ENCODE peak calls at places on chromosomes 16 and 17, in six cellular contexts. W is neuronal stem cell, R is mesenchymal stem cell, O is H1, M is mesendoderm, K is H9. Y is an unnamed sample.

GRCh38 chr16:27235055-27235937 is 32.0 kb downstream of the KDM8 start:
- DNase-seq in K (peak; percentile 52), R (peak; percentile 96), W (no peak), O (no peak), M (peak; percentile 68), Y (peak; percentile 85)

GRCh38 chr17:77178586-77178985 is 37.8 kb downstream of the SEC14L1 start:
- DNase-seq in K (no peak), M (no peak), R (no peak), O (no peak), W (no peak), Y (no peak)

GRCh38 chr17:62652251-62653001 is 25.0 kb downstream of the MRC2 start:
- DNase-seq in M (peak; percentile 88), K (no peak), W (peak; percentile 35), O (no peak), R (peak; percentile 89), Y (peak; percentile 75)

GRCh38 chr17:77535435-77535834 is 394.7 kb downstream of the SEC14L1 start:
- DNase-seq in W (no peak), K (peak; percentile 25), M (no peak), O (no peak), R (no peak), Y (no peak)

GRCh38 chr16:58269526-58269925 is 25.3 kb downstream of the PRSS54 start:
- DNase-seq in O (no peak), R (peak; percentile 6), K (no peak), M (no peak), W (no peak), Y (peak; percentile 40)

GRCh38 chr17:10149573-10150399 is 48.6 kb downstream of the GAS7 start:
- DNase-seq in W (no peak), O (no peak), M (peak; percentile 70), R (peak; percentile 93), K (no peak), Y (peak; percentile 86)

GRCh38 chr16:89106533-89107208 is 13.0 kb downstream of the ACSF3 start:
- DNase-seq in W (no peak), M (no peak), O (no peak), K (no peak), R (no peak), Y (no peak)

GRCh38 chr17:869567-870530 is 87.7 kb downstream of the MRM3 start:
- DNase-seq in W (no peak), O (no peak), K (no peak), M (peak; percentile 77), R (peak; percentile 85), Y (peak; percentile 76)

GRCh38 chr17:5069724-5070123 is 8.5 kb upstream of the ZFP3 start:
- DNase-seq in O (no peak), M (no peak), W (no peak), R (no peak), K (no peak), Y (peak; percentile 16)

GRCh38 chr17:75998327-75998795 is 2.3 kb upstream of the CDK3 start:
- DNase-seq in R (no peak), W (no peak), M (peak; percentile 40), O (no peak), K (no peak), Y (no peak)

GRCh38 chr17:44110823-44111633 is 12.4 kb downstream of the HDAC5 start:
- DNase-seq in O (peak; percentile 69), K (peak; percentile 96), R (peak; percentile 93), W (no peak), M (peak; percentile 94), Y (peak; percentile 86)
- H4K8ac ChIP-seq in O (peak overlapping the region; percentile 59), K (no peak overlapping the region), R (peak overlapping the region; percentile 71), W (peak overlapping the region; percentile 84), M (no peak overlapping the region), Y (no peak overlapping the region)

GRCh38 chr17:40417258-40417608 is 463 bp downstream of the TOP2A start:
- DNase-seq in W (no peak), O (no peak), M (peak; percentile 70), K (peak; percentile 51), R (no peak), Y (peak; percentile 5)

GRCh38 chr17:40419559-40420331 is 2.0 kb upstream of the TOP2A start:
- DNase-seq in M (no peak), K (no peak), R (no peak), W (no peak), O (no peak), Y (no peak)

GRCh38 chr17:40418428-40418706 is 671 bp upstream of the TOP2A start:
- DNase-seq in W (no peak), M (no peak), O (no peak), K (no peak), R (no peak), Y (no peak)

GRCh38 chr17:40416671-40417070 is 1.0 kb downstream of the TOP2A start:
- DNase-seq in R (no peak), W (no peak), O (no peak), K (no peak), M (no peak), Y (no peak)

GRCh38 chr17:40417609-40418427 is at the start of gene TOP2A:
- DNase-seq in O (peak; percentile 99), M (peak; percentile 100), W (peak; percentile 100), K (peak; percentile 100), R (peak; percentile 100), Y (peak; percentile 100)
- H4K8ac ChIP-seq in O (peak within 1 kb of the TSS; percentile 31), M (peak within 1 kb of the TSS; percentile 41), W (no peak within 1 kb of the TSS), K (no peak within 1 kb of the TSS), R (peak within 1 kb of the TSS; percentile 74), Y (peak within 1 kb of the TSS; percentile 30)

GRCh38 chr16:69566437-69567030 is 768 bp downstream of the NFAT5 start:
- DNase-seq in W (peak; percentile 56), M (no peak), O (no peak), R (peak; percentile 80), K (peak; percentile 47), Y (peak; percentile 68)

GRCh38 chr16:69567031-69567680 is 1.4 kb downstream of the NFAT5 start:
- DNase-seq in R (no peak), M (peak; percentile 67), K (peak; percentile 39), W (no peak), O (no peak), Y (peak; percentile 33)

GRCh38 chr16:69564845-69565610 is 738 bp upstream of the NFAT5 start:
- DNase-seq in R (peak; percentile 30), M (peak; percentile 19), W (no peak), O (no peak), K (no peak), Y (no peak)

GRCh38 chr16:69563605-69564580 is 1.9 kb upstream of the NFAT5 start:
- DNase-seq in W (peak; percentile 89), K (no peak), R (peak; percentile 81), M (peak; percentile 61), O (no peak), Y (peak; percentile 65)

DNA sequence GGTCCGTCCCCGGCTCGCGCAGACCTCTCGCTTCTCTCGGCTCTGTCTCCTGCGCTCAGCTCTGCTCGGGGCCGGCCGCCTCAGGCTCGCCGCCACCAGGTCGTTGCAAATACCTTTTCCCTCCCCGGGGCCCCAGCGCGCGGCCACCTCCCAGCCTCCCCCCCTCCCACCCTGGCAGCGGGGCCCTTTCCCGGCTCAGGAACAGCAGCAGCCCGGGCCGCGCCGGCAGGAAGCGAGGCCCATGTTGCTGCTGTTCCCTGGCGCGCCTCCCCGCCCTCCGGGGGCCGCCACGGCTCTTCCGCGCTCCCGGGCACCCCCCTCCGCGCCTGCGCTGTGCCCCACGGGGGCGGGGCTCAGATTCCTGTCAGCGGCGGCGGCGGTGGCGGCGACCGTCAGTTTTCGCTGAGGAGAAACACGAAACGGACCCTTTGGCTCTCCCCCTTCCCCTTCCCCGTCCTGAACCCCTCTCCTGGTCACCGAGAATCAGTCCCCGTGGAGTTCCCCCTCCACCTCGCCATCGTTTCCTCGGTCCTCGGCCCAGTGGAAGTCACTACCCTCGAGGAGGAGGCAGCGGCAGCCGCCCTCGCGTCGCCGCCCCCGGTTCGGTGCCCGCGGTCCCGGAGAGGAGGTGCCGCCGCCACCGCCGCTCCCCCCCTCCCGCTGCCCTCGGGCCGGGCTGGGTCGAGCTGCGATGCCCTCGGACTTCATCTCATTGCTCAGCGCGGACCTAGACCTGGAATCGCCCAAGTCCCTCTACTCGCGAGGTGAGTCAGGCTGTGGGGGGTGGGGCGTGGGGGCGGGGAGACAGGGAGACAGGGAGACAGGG is at the start of gene NFAT5:
- DNase-seq in K (peak; percentile 94), M (peak; percentile 97), R (peak; percentile 84), W (peak; percentile 95), O (peak; percentile 53), Y (peak; percentile 74)
- H4K8ac ChIP-seq in K (no peak within 1 kb of the TSS), M (peak within 1 kb of the TSS; percentile 89), R (peak within 1 kb of the TSS; percentile 94), W (peak within 1 kb of the TSS; percentile 90), O (peak within 1 kb of the TSS; percentile 90), Y (peak within 1 kb of the TSS; percentile 89)

DNA sequence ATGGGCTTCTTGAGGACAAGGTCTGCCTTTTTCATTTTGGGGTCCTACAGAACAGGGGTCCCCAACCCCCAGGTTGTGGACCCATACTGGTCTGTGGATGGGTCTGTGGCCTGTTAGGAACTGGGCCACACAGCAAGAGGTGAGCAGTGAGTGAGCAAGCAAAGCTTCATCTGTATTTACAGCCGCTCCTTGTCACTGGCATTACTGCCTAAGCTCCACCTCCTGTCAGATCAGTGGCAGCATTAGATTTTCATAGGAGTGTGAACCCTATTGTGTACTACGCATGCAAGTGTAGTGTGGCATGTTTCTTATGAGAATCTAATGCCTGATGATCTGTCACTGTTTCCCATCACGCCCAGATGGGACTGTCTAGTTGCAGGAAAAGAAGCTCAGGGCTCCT is 33.9 kb downstream of the ERN1 start:
- DNase-seq in M (no peak), K (no peak), W (no peak), R (no peak), O (no peak), Y (no peak)
- H4K8ac ChIP-seq in M (no peak overlapping the region), K (no peak overlapping the region), W (no peak overlapping the region), R (no peak overlapping the region), O (no peak overlapping the region), Y (no peak overlapping the region)